ENCODE peak calls at places on chromosomes 3 and 15, in four cellular contexts. V is fibroblast of pulmonary artery; G is NCI-H69; C is stimulated activated CD4-positive, alpha-beta T cell treated with anti-CD3 and anti-CD28 coated beads, Interleukin-2, amount 100 ng/mL, for 4 hours. H is an unnamed sample.

GRCh38 chr3:58237940-58238681 is 519 bp downstream of the ABHD6 start:
- DNase-seq in C (peak), V (peak), G (peak), H (peak)

GRCh38 chr15:40257656-40258450 is 19.0 kb downstream of the PAK6 start:
- DNase-seq in C (no peak), G (no peak), V (no peak), H (no peak)

GRCh38 chr15:74417230-74417629 is 16.5 kb downstream of the SEMA7A start:
- DNase-seq in V (peak), G (no peak), C (no peak), H (no peak)

GRCh38 chr3:47781326-47781684 is 388 bp downstream of the SMARCC1 start:
- DNase-seq in C (peak), V (peak), G (peak), H (peak)

GRCh38 chr3:44019736-44020135 is 221.9 kb upstream of the TOPAZ1 start:
- DNase-seq in C (no peak), V (no peak), G (no peak), H (peak)

GRCh38 chr3:18630295-18630694 is 205.2 kb upstream of the SATB1 start:
- DNase-seq in G (no peak), C (no peak), V (no peak), H (no peak)

GRCh38 chr3:191070762-191071365 is 128.2 kb upstream of the OSTN start:
- DNase-seq in G (no peak), C (no peak), V (peak), H (no peak)

GRCh38 chr3:195896361-195897080 is 11.8 kb downstream of the TNK2 start:
- DNase-seq in V (peak), G (peak), C (no peak), H (no peak)